ENCODE peak calls at places on chromosomes 3 and 15, in seven cellular contexts. One of them, this sample, is unnamed.

GRCh38 chr3:129827765-129828164 is 65.7 kb downstream of the TMCC1 start:
- DNase-seq in IMR-90: no peak
- DNase-seq in mesenchymal stem cell: no peak
- DNase-seq in mesendoderm: no peak
- DNase-seq in H1: no peak
- DNase-seq in H9: no peak
- DNase-seq in trophoblast cell: no peak
- DNase-seq in this sample: no peak

GRCh38 chr15:31975446-31976229 is 54.7 kb upstream of the CHRNA7 start:
- DNase-seq in trophoblast cell: no peak
- DNase-seq in mesenchymal stem cell: no peak
- DNase-seq in mesendoderm: no peak
- DNase-seq in H9: no peak
- DNase-seq in H1: no peak
- DNase-seq in IMR-90: no peak
- DNase-seq in this sample: peak; percentile 5

GRCh38 chr3:192715126-192715525 is 12.2 kb downstream of the FGF12 start:
- DNase-seq in IMR-90: no peak
- DNase-seq in trophoblast cell: no peak
- DNase-seq in H1: no peak
- DNase-seq in mesenchymal stem cell: no peak
- DNase-seq in mesendoderm: no peak
- DNase-seq in H9: no peak
- DNase-seq in this sample: no peak

GRCh38 chr15:48754011-48754410 is 56.9 kb downstream of the CEP152 start:
- DNase-seq in IMR-90: no peak
- DNase-seq in mesendoderm: peak; percentile 35
- DNase-seq in mesenchymal stem cell: no peak
- DNase-seq in H1: no peak
- DNase-seq in H9: no peak
- DNase-seq in trophoblast cell: peak; percentile 23
- DNase-seq in this sample: no peak

GRCh38 chr3:34254285-34254684 is 455.9 kb downstream of the PDCD6IP start:
- DNase-seq in mesendoderm: peak; percentile 51
- DNase-seq in trophoblast cell: no peak
- DNase-seq in mesenchymal stem cell: no peak
- DNase-seq in H1: no peak
- DNase-seq in IMR-90: no peak
- DNase-seq in H9: no peak
- DNase-seq in this sample: no peak

GRCh38 chr15:90463381-90463780 is 66.3 kb upstream of the CRTC3 start:
- DNase-seq in IMR-90: peak; percentile 76
- DNase-seq in H1: no peak
- DNase-seq in trophoblast cell: no peak
- DNase-seq in mesenchymal stem cell: peak; percentile 70
- DNase-seq in mesendoderm: no peak
- DNase-seq in H9: no peak
- DNase-seq in this sample: no peak

GRCh38 chr3:127652246-127652995 is 20.3 kb upstream of the ABTB1 start:
- DNase-seq in mesendoderm: peak; percentile 84
- DNase-seq in H1: no peak
- DNase-seq in H9: peak; percentile 83
- DNase-seq in IMR-90: peak; percentile 50
- DNase-seq in mesenchymal stem cell: peak; percentile 67
- DNase-seq in trophoblast cell: peak; percentile 31
- DNase-seq in this sample: peak; percentile 65

GRCh38 chr3:195238626-195239118 is 32.3 kb downstream of the XXYLT1 start:
- DNase-seq in trophoblast cell: no peak
- DNase-seq in mesenchymal stem cell: peak; percentile 25
- DNase-seq in IMR-90: peak; percentile 50
- DNase-seq in H9: peak; percentile 24
- DNase-seq in mesendoderm: no peak
- DNase-seq in H1: no peak
- DNase-seq in this sample: no peak

GRCh38 chr3:45795882-45796765 is at the start of gene SLC6A20:
- DNase-seq in H1: no peak
- DNase-seq in mesendoderm: peak; percentile 11
- DNase-seq in IMR-90: no peak
- DNase-seq in trophoblast cell: no peak
- DNase-seq in H9: peak; percentile 56
- DNase-seq in mesenchymal stem cell: no peak
- DNase-seq in this sample: peak; percentile 41

GRCh38 chr3:157650191-157650590 is 147.0 kb upstream of the VEPH1 start:
- DNase-seq in H1: no peak
- DNase-seq in H9: no peak
- DNase-seq in mesenchymal stem cell: no peak
- DNase-seq in IMR-90: no peak
- DNase-seq in trophoblast cell: no peak
- DNase-seq in mesendoderm: no peak
- DNase-seq in this sample: no peak

DNA sequence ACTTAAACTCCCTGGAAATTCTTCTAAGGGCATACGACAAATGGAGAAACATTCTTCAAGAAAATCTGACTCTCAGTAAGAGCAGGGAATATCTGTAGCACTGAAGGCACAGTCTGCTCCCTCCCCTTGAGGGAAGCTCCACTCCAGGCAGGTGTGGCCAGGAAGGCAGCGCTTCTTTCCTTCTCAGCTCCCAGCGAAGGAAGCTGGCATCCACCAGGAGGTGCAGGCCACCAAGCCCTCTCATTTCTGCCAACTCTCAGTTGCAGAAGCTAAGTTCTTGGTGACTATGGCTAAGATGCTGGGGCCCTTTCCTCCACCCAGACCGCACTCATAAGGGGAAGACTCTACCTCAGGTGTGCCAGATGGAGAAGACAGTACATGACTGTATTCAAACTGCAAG is 37.7 kb upstream of the SLC41A3 start:
- DNase-seq in mesendoderm: no peak
- DNase-seq in H9: peak; percentile 36
- DNase-seq in mesenchymal stem cell: no peak
- DNase-seq in IMR-90: no peak
- DNase-seq in H1: no peak
- DNase-seq in trophoblast cell: no peak
- DNase-seq in this sample: no peak
- H3K27ac ChIP-seq in mesendoderm: no peak overlapping the region
- H3K27ac ChIP-seq in H9: no peak overlapping the region
- H3K27ac ChIP-seq in mesenchymal stem cell: no peak overlapping the region
- H3K27ac ChIP-seq in IMR-90: no peak overlapping the region
- H3K27ac ChIP-seq in H1: no peak overlapping the region
- H3K27ac ChIP-seq in trophoblast cell: no peak overlapping the region
- H3K27ac ChIP-seq in this sample: no peak overlapping the region

GRCh38 chr3:197736491-197737318 is at the start of gene RUBCN:
- DNase-seq in IMR-90: peak; percentile 92
- DNase-seq in trophoblast cell: peak; percentile 95
- DNase-seq in H9: peak; percentile 98
- DNase-seq in mesenchymal stem cell: peak; percentile 95
- DNase-seq in H1: peak; percentile 88
- DNase-seq in mesendoderm: peak; percentile 98
- DNase-seq in this sample: peak; percentile 93

GRCh38 chr3:197736010-197736490 is 654 bp downstream of the RUBCN start:
- DNase-seq in trophoblast cell: no peak
- DNase-seq in H1: no peak
- DNase-seq in H9: peak; percentile 40
- DNase-seq in IMR-90: no peak
- DNase-seq in mesendoderm: peak; percentile 69
- DNase-seq in mesenchymal stem cell: peak; percentile 47
- DNase-seq in this sample: no peak

GRCh38 chr3:197737319-197737649 is 580 bp upstream of the RUBCN start:
- DNase-seq in H9: no peak
- DNase-seq in trophoblast cell: no peak
- DNase-seq in mesenchymal stem cell: no peak
- DNase-seq in IMR-90: no peak
- DNase-seq in H1: no peak
- DNase-seq in mesendoderm: no peak
- DNase-seq in this sample: no peak

GRCh38 chr3:197733042-197733441 is 3.7 kb downstream of the RUBCN start:
- DNase-seq in mesendoderm: no peak
- DNase-seq in H9: no peak
- DNase-seq in H1: no peak
- DNase-seq in trophoblast cell: no peak
- DNase-seq in mesenchymal stem cell: no peak
- DNase-seq in IMR-90: no peak
- DNase-seq in this sample: no peak

GRCh38 chr3:197734667-197735318 is 1.9 kb downstream of the RUBCN start:
- DNase-seq in H9: no peak
- DNase-seq in H1: no peak
- DNase-seq in mesendoderm: no peak
- DNase-seq in IMR-90: no peak
- DNase-seq in mesenchymal stem cell: no peak
- DNase-seq in trophoblast cell: no peak
- DNase-seq in this sample: no peak
- H2BK120ac ChIP-seq in H9: no peak overlapping the region
- H2BK120ac ChIP-seq in H1: no peak overlapping the region
- H2BK120ac ChIP-seq in mesendoderm: no peak overlapping the region
- H2BK120ac ChIP-seq in IMR-90: no peak overlapping the region
- H2BK120ac ChIP-seq in mesenchymal stem cell: no peak overlapping the region
- H2BK120ac ChIP-seq in trophoblast cell: no peak overlapping the region
- H2BK120ac ChIP-seq in this sample: no peak overlapping the region

DNA sequence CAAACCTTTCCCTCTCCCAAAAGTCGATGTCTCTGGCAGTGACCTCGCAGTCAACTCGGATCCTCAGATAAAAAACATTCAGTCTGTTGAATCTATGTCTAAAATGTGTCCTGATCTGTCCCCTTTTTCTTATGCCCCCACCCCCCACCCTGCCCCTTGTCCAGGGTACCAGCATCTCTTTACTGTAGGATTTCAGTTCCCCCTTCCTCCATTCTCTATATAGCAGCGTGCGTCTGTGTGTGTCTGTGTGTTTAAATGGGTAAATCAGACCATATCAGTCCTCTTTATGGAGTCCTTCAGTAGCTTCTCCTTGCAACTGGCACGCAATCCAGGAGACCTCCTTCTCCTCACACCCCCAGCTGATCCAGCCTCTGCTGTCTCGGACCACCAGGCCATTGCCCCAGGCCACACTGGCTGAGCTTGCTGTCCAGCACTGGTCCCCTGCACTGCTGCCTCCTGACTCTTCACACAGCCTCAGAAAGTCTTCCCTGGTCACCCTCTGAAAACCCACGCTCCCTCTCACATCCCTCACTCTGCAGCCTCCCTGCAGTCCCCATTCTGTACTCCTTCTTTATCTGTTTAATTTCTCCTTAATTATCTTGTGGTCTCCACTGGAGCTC is 1.5 kb downstream of the LRRK1 start:
- DNase-seq in IMR-90: no peak
- DNase-seq in H1: no peak
- DNase-seq in mesenchymal stem cell: no peak
- DNase-seq in trophoblast cell: no peak
- DNase-seq in H9: no peak
- DNase-seq in mesendoderm: no peak
- DNase-seq in this sample: no peak
- H3K27ac ChIP-seq in IMR-90: no peak overlapping the region
- H3K27ac ChIP-seq in H1: no peak overlapping the region
- H3K27ac ChIP-seq in mesenchymal stem cell: no peak overlapping the region
- H3K27ac ChIP-seq in trophoblast cell: no peak overlapping the region
- H3K27ac ChIP-seq in H9: no peak overlapping the region
- H3K27ac ChIP-seq in mesendoderm: no peak overlapping the region
- H3K27ac ChIP-seq in this sample: no peak overlapping the region

DNA sequence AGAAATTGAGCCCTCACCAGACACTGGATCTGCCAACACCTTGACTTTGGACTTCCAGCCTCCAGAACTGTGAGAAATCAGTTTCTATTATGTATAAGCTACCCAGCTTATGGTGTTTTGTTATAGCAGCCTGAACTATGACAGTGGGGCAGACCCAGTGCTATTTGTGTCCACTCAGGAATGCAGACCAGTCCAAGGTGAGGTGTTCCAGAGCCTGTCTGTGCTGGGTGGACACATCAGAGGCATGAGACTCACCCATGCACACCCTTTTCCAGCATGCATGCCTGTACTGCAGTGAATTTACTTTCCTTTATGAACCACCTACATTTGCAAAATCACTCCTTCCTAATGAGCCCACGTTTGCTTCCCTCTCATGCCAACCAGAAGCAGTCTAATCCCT is 27.6 kb upstream of the DET1 start:
- DNase-seq in H9: no peak
- DNase-seq in IMR-90: no peak
- DNase-seq in H1: no peak
- DNase-seq in mesendoderm: no peak
- DNase-seq in trophoblast cell: no peak
- DNase-seq in mesenchymal stem cell: no peak
- DNase-seq in this sample: no peak
- H2BK120ac ChIP-seq in H9: no peak overlapping the region
- H2BK120ac ChIP-seq in IMR-90: no peak overlapping the region
- H2BK120ac ChIP-seq in H1: no peak overlapping the region
- H2BK120ac ChIP-seq in mesendoderm: no peak overlapping the region
- H2BK120ac ChIP-seq in trophoblast cell: no peak overlapping the region
- H2BK120ac ChIP-seq in mesenchymal stem cell: no peak overlapping the region
- H2BK120ac ChIP-seq in this sample: no peak overlapping the region

DNA sequence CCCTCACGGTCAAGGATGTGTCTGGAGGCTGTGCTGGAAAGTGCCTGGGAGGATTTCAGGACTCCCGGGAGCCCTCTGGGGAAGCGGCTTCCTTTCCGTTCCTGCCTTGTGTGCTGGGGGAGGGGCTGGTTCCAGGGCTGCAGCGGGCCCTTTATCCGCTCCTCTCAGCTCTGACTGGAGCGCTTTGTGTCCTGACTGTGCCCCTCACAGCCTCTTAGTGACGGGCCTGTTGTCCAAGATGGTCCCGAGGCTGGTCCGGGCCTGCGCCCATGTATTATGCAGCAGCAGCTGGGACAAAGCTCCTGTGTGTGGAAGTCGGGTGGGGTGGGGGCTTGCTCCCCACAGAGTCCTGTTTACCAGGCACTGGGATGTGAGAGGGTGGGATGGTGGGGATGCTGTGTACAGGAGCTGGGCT is 35.8 kb downstream of the CORO2B start:
- DNase-seq in trophoblast cell: no peak
- DNase-seq in IMR-90: no peak
- DNase-seq in mesenchymal stem cell: peak; percentile 48
- DNase-seq in H1: peak; percentile 19
- DNase-seq in H9: peak; percentile 79
- DNase-seq in mesendoderm: peak; percentile 84
- DNase-seq in this sample: peak; percentile 52
- H3K27ac ChIP-seq in trophoblast cell: no peak overlapping the region
- H3K27ac ChIP-seq in IMR-90: no peak overlapping the region
- H3K27ac ChIP-seq in mesenchymal stem cell: peak overlapping the region; percentile 74
- H3K27ac ChIP-seq in H1: peak overlapping the region; percentile 44
- H3K27ac ChIP-seq in H9: no peak overlapping the region
- H3K27ac ChIP-seq in mesendoderm: peak overlapping the region; percentile 36
- H3K27ac ChIP-seq in this sample: peak overlapping the region; percentile 20

This sample was measured in neuronal stem cell.